ENCODE peak calls at places on chromosomes 6 and 20, in ten cellular contexts. One of them, this sample, is unnamed.

GRCh38 chr20:43220612-43221011 is 30.9 kb upstream of the PTPRT start:
- DNase-seq in Calu3: no peak
- DNase-seq in fibroblast of pulmonary artery: peak
- DNase-seq in HFF-Myc: no peak
- DNase-seq in ACHN: peak
- DNase-seq in DMS153: no peak
- DNase-seq in AG08395: no peak
- DNase-seq in effector CD4-positive, alpha-beta T cell: no peak
- DNase-seq in Caki2: peak
- DNase-seq in epithelial cell of esophagus: no peak
- DNase-seq in this sample: no peak

GRCh38 chr6:121925024-121925423 is 474.4 kb upstream of the HSF2 start:
- DNase-seq in Calu3: no peak
- DNase-seq in fibroblast of pulmonary artery: no peak
- DNase-seq in HFF-Myc: no peak
- DNase-seq in ACHN: no peak
- DNase-seq in DMS153: no peak
- DNase-seq in AG08395: no peak
- DNase-seq in effector CD4-positive, alpha-beta T cell: no peak
- DNase-seq in Caki2: no peak
- DNase-seq in epithelial cell of esophagus: no peak
- DNase-seq in this sample: peak

GRCh38 chr6:73695619-73696421 is at the start of gene CD109:
- DNase-seq in Calu3: peak
- DNase-seq in fibroblast of pulmonary artery: peak
- DNase-seq in HFF-Myc: peak
- DNase-seq in ACHN: peak
- DNase-seq in DMS153: peak
- DNase-seq in AG08395: peak
- DNase-seq in effector CD4-positive, alpha-beta T cell: peak
- DNase-seq in Caki2: peak
- DNase-seq in epithelial cell of esophagus: peak
- DNase-seq in this sample: peak

GRCh38 chr6:53014744-53015143 is 19.7 kb upstream of the GSTA4 start:
- DNase-seq in Calu3: no peak
- DNase-seq in fibroblast of pulmonary artery: no peak
- DNase-seq in HFF-Myc: no peak
- DNase-seq in ACHN: no peak
- DNase-seq in DMS153: no peak
- DNase-seq in AG08395: peak
- DNase-seq in effector CD4-positive, alpha-beta T cell: no peak
- DNase-seq in Caki2: no peak
- DNase-seq in epithelial cell of esophagus: peak
- DNase-seq in this sample: no peak

GRCh38 chr6:35496036-35496850 is 636 bp downstream of the TEAD3 start:
- DNase-seq in Calu3: peak
- DNase-seq in fibroblast of pulmonary artery: no peak
- DNase-seq in HFF-Myc: no peak
- DNase-seq in ACHN: peak
- DNase-seq in DMS153: no peak
- DNase-seq in AG08395: peak
- DNase-seq in effector CD4-positive, alpha-beta T cell: no peak
- DNase-seq in Caki2: peak
- DNase-seq in epithelial cell of esophagus: peak
- DNase-seq in this sample: no peak

GRCh38 chr6:167567142-167568033 is 242.5 kb downstream of the TTLL2 start:
- DNase-seq in Calu3: peak
- DNase-seq in fibroblast of pulmonary artery: peak
- DNase-seq in HFF-Myc: no peak
- DNase-seq in ACHN: no peak
- DNase-seq in DMS153: no peak
- DNase-seq in AG08395: no peak
- DNase-seq in effector CD4-positive, alpha-beta T cell: no peak
- DNase-seq in Caki2: no peak
- DNase-seq in epithelial cell of esophagus: no peak
- DNase-seq in this sample: peak

GRCh38 chr20:53547664-53548239 is 45.9 kb downstream of the ZNF217 start:
- DNase-seq in Calu3: peak
- DNase-seq in fibroblast of pulmonary artery: peak
- DNase-seq in HFF-Myc: peak
- DNase-seq in ACHN: peak
- DNase-seq in DMS153: peak
- DNase-seq in AG08395: peak
- DNase-seq in effector CD4-positive, alpha-beta T cell: no peak
- DNase-seq in Caki2: peak
- DNase-seq in epithelial cell of esophagus: peak
- DNase-seq in this sample: peak

GRCh38 chr20:7496394-7497111 is 443.7 kb downstream of the HAO1 start:
- DNase-seq in Calu3: no peak
- DNase-seq in fibroblast of pulmonary artery: peak
- DNase-seq in HFF-Myc: no peak
- DNase-seq in ACHN: no peak
- DNase-seq in DMS153: no peak
- DNase-seq in AG08395: peak
- DNase-seq in effector CD4-positive, alpha-beta T cell: no peak
- DNase-seq in Caki2: peak
- DNase-seq in epithelial cell of esophagus: no peak
- DNase-seq in this sample: peak

GRCh38 chr20:31823360-31824124 is 4.4 kb downstream of the MYLK2 start:
- DNase-seq in Calu3: no peak
- DNase-seq in fibroblast of pulmonary artery: no peak
- DNase-seq in HFF-Myc: no peak
- DNase-seq in ACHN: no peak
- DNase-seq in DMS153: no peak
- DNase-seq in AG08395: no peak
- DNase-seq in effector CD4-positive, alpha-beta T cell: no peak
- DNase-seq in Caki2: no peak
- DNase-seq in epithelial cell of esophagus: no peak
- DNase-seq in this sample: no peak

GRCh38 chr20:55888655-55889054 is 116.7 kb downstream of the CBLN4 start:
- DNase-seq in Calu3: no peak
- DNase-seq in fibroblast of pulmonary artery: no peak
- DNase-seq in HFF-Myc: no peak
- DNase-seq in ACHN: no peak
- DNase-seq in DMS153: peak
- DNase-seq in AG08395: no peak
- DNase-seq in effector CD4-positive, alpha-beta T cell: no peak
- DNase-seq in Caki2: peak
- DNase-seq in epithelial cell of esophagus: no peak
- DNase-seq in this sample: no peak

GRCh38 chr6:22656696-22657340 is 87.5 kb downstream of the HDGFL1 start:
- DNase-seq in Calu3: no peak
- DNase-seq in fibroblast of pulmonary artery: no peak
- DNase-seq in HFF-Myc: no peak
- DNase-seq in ACHN: no peak
- DNase-seq in DMS153: no peak
- DNase-seq in AG08395: no peak
- DNase-seq in effector CD4-positive, alpha-beta T cell: no peak
- DNase-seq in Caki2: no peak
- DNase-seq in epithelial cell of esophagus: no peak
- DNase-seq in this sample: no peak

GRCh38 chr6:9611016-9611415 is 803.9 kb downstream of the TFAP2A start:
- DNase-seq in Calu3: no peak
- DNase-seq in fibroblast of pulmonary artery: no peak
- DNase-seq in HFF-Myc: no peak
- DNase-seq in ACHN: no peak
- DNase-seq in DMS153: no peak
- DNase-seq in AG08395: no peak
- DNase-seq in effector CD4-positive, alpha-beta T cell: no peak
- DNase-seq in Caki2: no peak
- DNase-seq in epithelial cell of esophagus: no peak
- DNase-seq in this sample: no peak

GRCh38 chr6:157787080-157787479 is 36.0 kb upstream of the SNX9 start:
- DNase-seq in Calu3: no peak
- DNase-seq in fibroblast of pulmonary artery: peak
- DNase-seq in HFF-Myc: no peak
- DNase-seq in ACHN: no peak
- DNase-seq in DMS153: no peak
- DNase-seq in AG08395: no peak
- DNase-seq in effector CD4-positive, alpha-beta T cell: no peak
- DNase-seq in Caki2: no peak
- DNase-seq in epithelial cell of esophagus: no peak
- DNase-seq in this sample: no peak

GRCh38 chr6:139372326-139373153 is 1.9 kb downstream of the CITED2 start:
- DNase-seq in Calu3: no peak
- DNase-seq in fibroblast of pulmonary artery: peak
- DNase-seq in HFF-Myc: no peak
- DNase-seq in ACHN: no peak
- DNase-seq in DMS153: no peak
- DNase-seq in AG08395: no peak
- DNase-seq in effector CD4-positive, alpha-beta T cell: no peak
- DNase-seq in Caki2: peak
- DNase-seq in epithelial cell of esophagus: no peak
- DNase-seq in this sample: peak

GRCh38 chr6:49939993-49940498 is 23.9 kb downstream of the DEFB114 start:
- DNase-seq in Calu3: no peak
- DNase-seq in fibroblast of pulmonary artery: no peak
- DNase-seq in HFF-Myc: no peak
- DNase-seq in ACHN: no peak
- DNase-seq in DMS153: peak
- DNase-seq in AG08395: no peak
- DNase-seq in effector CD4-positive, alpha-beta T cell: no peak
- DNase-seq in Caki2: no peak
- DNase-seq in epithelial cell of esophagus: no peak
- DNase-seq in this sample: no peak

GRCh38 chr20:8509809-8510208 is 377.7 kb downstream of the PLCB1 start:
- DNase-seq in Calu3: no peak
- DNase-seq in fibroblast of pulmonary artery: peak
- DNase-seq in HFF-Myc: no peak
- DNase-seq in ACHN: no peak
- DNase-seq in DMS153: no peak
- DNase-seq in AG08395: no peak
- DNase-seq in effector CD4-positive, alpha-beta T cell: no peak
- DNase-seq in Caki2: no peak
- DNase-seq in epithelial cell of esophagus: no peak
- DNase-seq in this sample: no peak

GRCh38 chr6:83114164-83114563 is 46.7 kb downstream of the DOP1A start:
- DNase-seq in Calu3: no peak
- DNase-seq in fibroblast of pulmonary artery: peak
- DNase-seq in HFF-Myc: no peak
- DNase-seq in ACHN: no peak
- DNase-seq in DMS153: no peak
- DNase-seq in AG08395: no peak
- DNase-seq in effector CD4-positive, alpha-beta T cell: no peak
- DNase-seq in Caki2: peak
- DNase-seq in epithelial cell of esophagus: peak
- DNase-seq in this sample: peak

This sample was measured in mesenchymal stem cell.